ENCODE peak calls at places on chromosomes 16 and 17, in seven cellular contexts. W, B, V, I, Z, G and A are unnamed samples.

GRCh38 chr17:77098884-77099545 is 41.8 kb upstream of the SEC14L1 start:
- DNase-seq in W (no peak), B (no peak), V (no peak), I (no peak), Z (peak; percentile 50), G (no peak), A (peak; percentile 37)

GRCh38 chr17:38453951-38454421 is 25.7 kb downstream of the ARHGAP23 start:
- DNase-seq in W (no peak), B (peak; percentile 74), V (peak; percentile 49), I (no peak), Z (no peak), G (no peak), A (no peak)

GRCh38 chr17:53316073-53316472 is 506.7 kb upstream of the KIF2B start:
- DNase-seq in W (no peak), B (no peak), V (no peak), I (no peak), Z (no peak), G (no peak), A (no peak)

GRCh38 chr16:66904846-66905632 is 13.6 kb downstream of the CDH16 start:
- DNase-seq in W (no peak), B (no peak), V (no peak), I (peak; percentile 43), Z (no peak), G (no peak), A (no peak)

GRCh38 chr16:12964466-12964865 is 63.1 kb downstream of the SHISA9 start:
- DNase-seq in W (no peak), B (no peak), V (no peak), I (no peak), Z (no peak), G (no peak), A (no peak)

GRCh38 chr17:48048321-48049140 is at the start of gene NFE2L1:
- DNase-seq in W (peak; percentile 82), B (no peak), V (peak; percentile 82), I (peak; percentile 84), Z (peak; percentile 94), G (no peak), A (peak; percentile 95)

GRCh38 chr17:1606352-1606985 is 22.2 kb downstream of the SLC43A2 start:
- DNase-seq in W (no peak), B (no peak), V (peak; percentile 30), I (no peak), Z (no peak), G (no peak), A (no peak)

GRCh38 chr16:11797957-11798299 is 870 bp upstream of the ZC3H7A start:
- DNase-seq in W (no peak), B (peak; percentile 52), V (no peak), I (no peak), Z (no peak), G (no peak), A (no peak)

GRCh38 chr16:90054554-90054953 is 22.6 kb downstream of the PRDM7 start:
- DNase-seq in W (no peak), B (peak; percentile 12), V (no peak), I (no peak), Z (no peak), G (no peak), A (no peak)

GRCh38 chr16:15539197-15539596 is 103.8 kb downstream of the MARF1 start:
- DNase-seq in W (no peak), B (peak; percentile 56), V (peak; percentile 30), I (no peak), Z (no peak), G (no peak), A (peak; percentile 15)

GRCh38 chr17:8720596-8720995 is 24.0 kb downstream of the CCDC42 start:
- DNase-seq in W (no peak), B (no peak), V (no peak), I (no peak), Z (no peak), G (no peak), A (no peak)

GRCh38 chr16:29290631-29291247 is 115.8 kb downstream of the NPIPB11 start:
- DNase-seq in W (peak; percentile 80), B (peak; percentile 83), V (peak; percentile 79), I (peak; percentile 29), Z (peak; percentile 99), G (peak; percentile 81), A (peak; percentile 96)

GRCh38 chr17:38921756-38922411 is 3.5 kb upstream of the LASP1NB start:
- DNase-seq in W (no peak), B (peak; percentile 54), V (no peak), I (no peak), Z (no peak), G (no peak), A (no peak)

GRCh38 chr16:149024-149675 is 3.3 kb upstream of the HBZ start:
- DNase-seq in W (no peak), B (no peak), V (no peak), I (no peak), Z (no peak), G (no peak), A (no peak)

GRCh38 chr17:37884516-37884915 is 39.7 kb upstream of the TBC1D3K start:
- DNase-seq in W (no peak), B (no peak), V (no peak), I (no peak), Z (no peak), G (no peak), A (no peak)